ENCODE peak calls at places on chromosomes 1 and 21, in ten cellular contexts. T, C, G, R, E, Y, P, Q, J and L are unnamed samples.

GRCh38 chr1:162676087-162676486 is 43.8 kb downstream of the DDR2 start:
- DNase-seq in C (no peak), T (no peak), Y (no peak), E (peak; percentile 70), J (no peak), P (no peak), Q (no peak), R (no peak), G (peak; percentile 33), L (no peak)

GRCh38 chr21:27534211-27534610 is 567.3 kb upstream of the ADAMTS5 start:
- DNase-seq in Q (no peak), R (no peak), Y (no peak), C (no peak), E (no peak), J (no peak), G (no peak), T (no peak), P (no peak), L (no peak)

GRCh38 chr1:41358152-41358937 is 2.9 kb upstream of the FOXO6 start:
- DNase-seq in T (no peak), G (no peak), J (no peak), P (no peak), Q (peak; percentile 44), E (no peak), R (no peak), Y (no peak), C (peak; percentile 60), L (no peak)

GRCh38 chr1:67741786-67742185 is 56.8 kb downstream of the GADD45A start:
- DNase-seq in G (no peak), Q (no peak), Y (no peak), C (no peak), T (no peak), J (no peak), E (no peak), P (no peak), R (no peak), L (no peak)

GRCh38 chr1:246479061-246479460 is 28.0 kb downstream of the SMYD3 start:
- DNase-seq in C (no peak), Q (no peak), G (no peak), P (no peak), Y (no peak), R (no peak), T (no peak), E (no peak), J (no peak), L (no peak)

GRCh38 chr1:45802343-45803298 is 791 bp upstream of the MAST2 start:
- DNase-seq in G (peak; percentile 92), J (peak; percentile 10), Q (peak; percentile 67), R (peak; percentile 74), T (peak; percentile 83), Y (no peak), P (peak; percentile 83), E (peak; percentile 99), C (peak; percentile 79), L (peak; percentile 80)

GRCh38 chr1:26666855-26667254 is 29.0 kb upstream of the ARID1A start:
- DNase-seq in T (no peak), Y (no peak), E (peak; percentile 62), Q (no peak), P (no peak), R (no peak), C (no peak), G (peak; percentile 22), J (no peak), L (no peak)

GRCh38 chr1:53470155-53470554 is 11.0 kb downstream of the DMRTB1 start:
- DNase-seq in Q (peak; percentile 11), G (peak; percentile 88), P (no peak), R (peak; percentile 57), E (peak; percentile 58), C (peak; percentile 78), T (no peak), J (peak; percentile 89), Y (no peak), L (no peak)

GRCh38 chr1:188220051-188220450 is 1391.3 kb downstream of the PLA2G4A start:
- DNase-seq in R (no peak), C (no peak), Y (no peak), Q (no peak), G (no peak), T (no peak), J (no peak), P (no peak), E (no peak), L (no peak)

GRCh38 chr1:67675800-67676199 is 9.2 kb upstream of the GADD45A start:
- DNase-seq in G (no peak), Q (no peak), E (peak; percentile 65), Y (no peak), P (no peak), T (no peak), C (no peak), J (no peak), R (no peak), L (no peak)

GRCh38 chr21:41283211-41283818 is 33.3 kb upstream of the FAM3B start:
- DNase-seq in Y (peak; percentile 55), Q (peak; percentile 46), P (peak; percentile 81), C (no peak), G (peak; percentile 89), E (peak; percentile 87), T (peak; percentile 45), J (peak; percentile 31), R (peak; percentile 56), L (peak; percentile 79)

GRCh38 chr1:111786669-111787207 is 31.0 kb downstream of the DDX20 start:
- DNase-seq in T (no peak), J (no peak), P (no peak), Q (no peak), Y (no peak), R (no peak), E (no peak), G (no peak), C (no peak), L (no peak)

GRCh38 chr1:44077421-44077820 is 41.2 kb upstream of the KLF17 start:
- DNase-seq in T (no peak), R (no peak), Q (no peak), J (no peak), Y (no peak), G (no peak), C (no peak), P (no peak), E (peak; percentile 49), L (no peak)

GRCh38 chr1:180275726-180276125 is 45.7 kb downstream of the LHX4 start:
- DNase-seq in C (no peak), Y (no peak), Q (no peak), R (peak; percentile 9), P (no peak), T (no peak), J (no peak), E (no peak), G (no peak), L (no peak)

GRCh38 chr1:153778051-153778823 is 3.0 kb downstream of the SLC27A3 start:
- DNase-seq in J (no peak), G (no peak), Y (no peak), Q (no peak), P (no peak), R (no peak), T (no peak), C (no peak), E (no peak), L (no peak)

GRCh38 chr1:152525080-152525641 is 10.9 kb downstream of the CRCT1 start:
- DNase-seq in T (no peak), Y (no peak), R (no peak), C (no peak), P (no peak), G (no peak), J (no peak), E (no peak), Q (no peak), L (no peak)
- TF ChIP-seq CTCF in T (no peak), Y (no peak), R (no peak), C (no peak), P (no peak), G (no peak), J (no peak), E (no peak), Q (no peak), L (no peak)

GRCh38 chr1:101898137-101898536 is 98.6 kb downstream of the OLFM3 start:
- DNase-seq in T (no peak), E (no peak), G (no peak), Y (no peak), C (no peak), R (no peak), P (no peak), Q (no peak), J (no peak), L (no peak)
- TF ChIP-seq CTCF in T (no peak), E (no peak), G (no peak), Y (no peak), C (no peak), R (no peak), P (no peak), Q (no peak), J (no peak), L (no peak)

GRCh38 chr1:13517193-13517812 is 3.5 kb upstream of the LRRC38 start:
- DNase-seq in P (peak; percentile 45), R (no peak), C (no peak), T (no peak), Y (no peak), J (no peak), G (peak; percentile 49), Q (no peak), E (no peak), L (peak; percentile 44)
- TF ChIP-seq CTCF in P (peak; percentile 66), R (no peak), C (peak; percentile 41), T (no peak), Y (no peak), J (peak; percentile 58), G (peak; percentile 41), Q (peak; percentile 56), E (no peak), L (peak; percentile 41)

DNA sequence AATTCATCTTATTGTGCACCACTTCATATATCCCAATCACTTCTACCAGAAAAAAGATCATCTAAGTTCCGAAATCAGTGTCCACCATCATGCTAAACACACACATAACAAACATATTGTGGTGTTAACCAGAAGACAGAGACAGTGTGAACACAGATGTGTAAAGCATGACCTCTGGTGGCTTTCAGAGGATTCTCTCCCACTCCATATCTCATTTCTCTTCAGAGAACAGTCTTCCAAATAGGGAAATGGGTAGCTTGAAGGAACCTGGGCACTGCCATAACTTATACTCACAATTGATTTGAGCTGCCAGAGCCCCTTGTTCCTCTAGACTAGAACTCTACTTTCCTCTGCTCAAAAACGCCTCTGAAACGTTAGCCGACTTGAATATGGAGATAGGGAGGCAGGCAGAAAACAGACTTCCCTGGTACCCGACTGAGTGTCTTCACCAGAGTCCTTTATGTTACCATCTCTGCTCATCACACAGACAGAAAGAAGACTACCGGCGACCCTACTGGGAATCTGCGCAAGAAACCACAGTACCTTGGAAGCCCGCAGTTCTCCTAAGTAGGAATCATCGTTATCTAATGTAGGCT is 1.8 kb upstream of the ELAPOR1 start:
- DNase-seq in T (no peak), Q (no peak), G (no peak), J (no peak), C (no peak), E (peak; percentile 41), R (no peak), P (no peak), Y (no peak), L (peak; percentile 49)
- TF ChIP-seq CTCF in T (peak; percentile 32), Q (peak; percentile 73), G (peak; percentile 35), J (no peak), C (no peak), E (peak; percentile 45), R (no peak), P (peak; percentile 40), Y (no peak), L (no peak)